ENCODE peak calls at places on chromosome 20, in ten cellular contexts. One of them, this sample, is unnamed.

GRCh38 chr20:24484081-24484450 is 14.6 kb downstream of the SYNDIG1 start:
- DNase-seq in GOT3: no peak
- DNase-seq in stomach: no peak
- DNase-seq in heart right ventricle: no peak
- DNase-seq in T1000: no peak
- DNase-seq in K562: no peak
- DNase-seq in stimulated activated naive CD4-positive, alpha-beta T cell treated with Interleukin-2 at 50 U/mL for 16 hours: no peak
- DNase-seq in CD4-positive, CD25-positive, alpha-beta regulatory T cell: no peak
- DNase-seq in activated CD4-positive, alpha-beta T cell treated with anti-CD3 and anti-CD28 coated beads, Interleukin-2, amount 50 U/mL, for 24 hours: no peak
- DNase-seq in activated T-helper 1 cell treated with Interleukin-2 at 50 U/mL for 16 hours: no peak
- DNase-seq in this sample: no peak

GRCh38 chr20:10412591-10413408 is 21.2 kb downstream of the MKKS start:
- DNase-seq in GOT3: no peak
- DNase-seq in stomach: no peak
- DNase-seq in heart right ventricle: no peak
- DNase-seq in T1000: no peak
- DNase-seq in K562: no peak
- DNase-seq in stimulated activated naive CD4-positive, alpha-beta T cell treated with Interleukin-2 at 50 U/mL for 16 hours: no peak
- DNase-seq in CD4-positive, CD25-positive, alpha-beta regulatory T cell: no peak
- DNase-seq in activated CD4-positive, alpha-beta T cell treated with anti-CD3 and anti-CD28 coated beads, Interleukin-2, amount 50 U/mL, for 24 hours: no peak
- DNase-seq in activated T-helper 1 cell treated with Interleukin-2 at 50 U/mL for 16 hours: no peak
- DNase-seq in this sample: no peak

GRCh38 chr20:7989379-7989778 is 30.2 kb downstream of the TMX4 start:
- DNase-seq in GOT3: no peak
- DNase-seq in stomach: no peak
- DNase-seq in heart right ventricle: no peak
- DNase-seq in T1000: no peak
- DNase-seq in K562: no peak
- DNase-seq in stimulated activated naive CD4-positive, alpha-beta T cell treated with Interleukin-2 at 50 U/mL for 16 hours: no peak
- DNase-seq in CD4-positive, CD25-positive, alpha-beta regulatory T cell: no peak
- DNase-seq in activated CD4-positive, alpha-beta T cell treated with anti-CD3 and anti-CD28 coated beads, Interleukin-2, amount 50 U/mL, for 24 hours: no peak
- DNase-seq in activated T-helper 1 cell treated with Interleukin-2 at 50 U/mL for 16 hours: no peak
- DNase-seq in this sample: no peak

GRCh38 chr20:20457392-20458126 is 89.7 kb downstream of the INSM1 start:
- DNase-seq in GOT3: no peak
- DNase-seq in stomach: no peak
- DNase-seq in heart right ventricle: no peak
- DNase-seq in T1000: peak; percentile 23
- DNase-seq in K562: no peak
- DNase-seq in stimulated activated naive CD4-positive, alpha-beta T cell treated with Interleukin-2 at 50 U/mL for 16 hours: no peak
- DNase-seq in CD4-positive, CD25-positive, alpha-beta regulatory T cell: no peak
- DNase-seq in activated CD4-positive, alpha-beta T cell treated with anti-CD3 and anti-CD28 coated beads, Interleukin-2, amount 50 U/mL, for 24 hours: no peak
- DNase-seq in activated T-helper 1 cell treated with Interleukin-2 at 50 U/mL for 16 hours: no peak
- DNase-seq in this sample: no peak

GRCh38 chr20:22333885-22334545 is 250.4 kb downstream of the FOXA2 start:
- DNase-seq in GOT3: no peak
- DNase-seq in stomach: peak; percentile 63
- DNase-seq in heart right ventricle: peak; percentile 19
- DNase-seq in T1000: no peak
- DNase-seq in K562: peak; percentile 71
- DNase-seq in stimulated activated naive CD4-positive, alpha-beta T cell treated with Interleukin-2 at 50 U/mL for 16 hours: no peak
- DNase-seq in CD4-positive, CD25-positive, alpha-beta regulatory T cell: peak; percentile 53
- DNase-seq in activated CD4-positive, alpha-beta T cell treated with anti-CD3 and anti-CD28 coated beads, Interleukin-2, amount 50 U/mL, for 24 hours: peak; percentile 2
- DNase-seq in activated T-helper 1 cell treated with Interleukin-2 at 50 U/mL for 16 hours: no peak
- DNase-seq in this sample: peak; percentile 57

GRCh38 chr20:10634683-10635411 is 39.0 kb downstream of the JAG1 start:
- DNase-seq in GOT3: no peak
- DNase-seq in stomach: no peak
- DNase-seq in heart right ventricle: no peak
- DNase-seq in T1000: peak; percentile 46
- DNase-seq in K562: no peak
- DNase-seq in stimulated activated naive CD4-positive, alpha-beta T cell treated with Interleukin-2 at 50 U/mL for 16 hours: no peak
- DNase-seq in CD4-positive, CD25-positive, alpha-beta regulatory T cell: no peak
- DNase-seq in activated CD4-positive, alpha-beta T cell treated with anti-CD3 and anti-CD28 coated beads, Interleukin-2, amount 50 U/mL, for 24 hours: no peak
- DNase-seq in activated T-helper 1 cell treated with Interleukin-2 at 50 U/mL for 16 hours: no peak
- DNase-seq in this sample: peak; percentile 64

GRCh38 chr20:47857142-47857993 is 72.1 kb upstream of the SULF2 start:
- DNase-seq in GOT3: no peak
- DNase-seq in stomach: no peak
- DNase-seq in heart right ventricle: peak; percentile 62
- DNase-seq in T1000: no peak
- DNase-seq in K562: no peak
- DNase-seq in stimulated activated naive CD4-positive, alpha-beta T cell treated with Interleukin-2 at 50 U/mL for 16 hours: no peak
- DNase-seq in CD4-positive, CD25-positive, alpha-beta regulatory T cell: no peak
- DNase-seq in activated CD4-positive, alpha-beta T cell treated with anti-CD3 and anti-CD28 coated beads, Interleukin-2, amount 50 U/mL, for 24 hours: no peak
- DNase-seq in activated T-helper 1 cell treated with Interleukin-2 at 50 U/mL for 16 hours: no peak
- DNase-seq in this sample: no peak

GRCh38 chr20:24423291-24423690 is 46.1 kb upstream of the SYNDIG1 start:
- DNase-seq in GOT3: no peak
- DNase-seq in stomach: no peak
- DNase-seq in heart right ventricle: no peak
- DNase-seq in T1000: no peak
- DNase-seq in K562: no peak
- DNase-seq in stimulated activated naive CD4-positive, alpha-beta T cell treated with Interleukin-2 at 50 U/mL for 16 hours: no peak
- DNase-seq in CD4-positive, CD25-positive, alpha-beta regulatory T cell: no peak
- DNase-seq in activated CD4-positive, alpha-beta T cell treated with anti-CD3 and anti-CD28 coated beads, Interleukin-2, amount 50 U/mL, for 24 hours: no peak
- DNase-seq in activated T-helper 1 cell treated with Interleukin-2 at 50 U/mL for 16 hours: no peak
- DNase-seq in this sample: no peak

GRCh38 chr20:62796699-62797491 is 622 bp downstream of the MRGBP start:
- DNase-seq in GOT3: no peak
- DNase-seq in stomach: no peak
- DNase-seq in heart right ventricle: no peak
- DNase-seq in T1000: no peak
- DNase-seq in K562: peak; percentile 85
- DNase-seq in stimulated activated naive CD4-positive, alpha-beta T cell treated with Interleukin-2 at 50 U/mL for 16 hours: no peak
- DNase-seq in CD4-positive, CD25-positive, alpha-beta regulatory T cell: no peak
- DNase-seq in activated CD4-positive, alpha-beta T cell treated with anti-CD3 and anti-CD28 coated beads, Interleukin-2, amount 50 U/mL, for 24 hours: no peak
- DNase-seq in activated T-helper 1 cell treated with Interleukin-2 at 50 U/mL for 16 hours: no peak
- DNase-seq in this sample: no peak

GRCh38 chr20:60210779-60211617 is 252.8 kb downstream of the CDH26 start:
- DNase-seq in GOT3: peak; percentile 29
- DNase-seq in stomach: peak; percentile 71
- DNase-seq in heart right ventricle: peak; percentile 57
- DNase-seq in T1000: peak; percentile 3
- DNase-seq in K562: peak; percentile 75
- DNase-seq in stimulated activated naive CD4-positive, alpha-beta T cell treated with Interleukin-2 at 50 U/mL for 16 hours: peak; percentile 23
- DNase-seq in CD4-positive, CD25-positive, alpha-beta regulatory T cell: peak; percentile 51
- DNase-seq in activated CD4-positive, alpha-beta T cell treated with anti-CD3 and anti-CD28 coated beads, Interleukin-2, amount 50 U/mL, for 24 hours: peak; percentile 29
- DNase-seq in activated T-helper 1 cell treated with Interleukin-2 at 50 U/mL for 16 hours: peak; percentile 5
- DNase-seq in this sample: peak; percentile 54

GRCh38 chr20:19129976-19130612 is 82.3 kb upstream of the SLC24A3 start:
- DNase-seq in GOT3: no peak
- DNase-seq in stomach: peak; percentile 68
- DNase-seq in heart right ventricle: no peak
- DNase-seq in T1000: no peak
- DNase-seq in K562: no peak
- DNase-seq in stimulated activated naive CD4-positive, alpha-beta T cell treated with Interleukin-2 at 50 U/mL for 16 hours: no peak
- DNase-seq in CD4-positive, CD25-positive, alpha-beta regulatory T cell: no peak
- DNase-seq in activated CD4-positive, alpha-beta T cell treated with anti-CD3 and anti-CD28 coated beads, Interleukin-2, amount 50 U/mL, for 24 hours: no peak
- DNase-seq in activated T-helper 1 cell treated with Interleukin-2 at 50 U/mL for 16 hours: no peak
- DNase-seq in this sample: no peak

GRCh38 chr20:46993465-46994095 is 98.9 kb downstream of the EYA2 start:
- DNase-seq in GOT3: no peak
- DNase-seq in stomach: no peak
- DNase-seq in heart right ventricle: no peak
- DNase-seq in T1000: no peak
- DNase-seq in K562: no peak
- DNase-seq in stimulated activated naive CD4-positive, alpha-beta T cell treated with Interleukin-2 at 50 U/mL for 16 hours: no peak
- DNase-seq in CD4-positive, CD25-positive, alpha-beta regulatory T cell: no peak
- DNase-seq in activated CD4-positive, alpha-beta T cell treated with anti-CD3 and anti-CD28 coated beads, Interleukin-2, amount 50 U/mL, for 24 hours: no peak
- DNase-seq in activated T-helper 1 cell treated with Interleukin-2 at 50 U/mL for 16 hours: no peak
- DNase-seq in this sample: no peak

GRCh38 chr20:34706912-34707784 is 3.0 kb downstream of the TP53INP2 start:
- DNase-seq in GOT3: no peak
- DNase-seq in stomach: no peak
- DNase-seq in heart right ventricle: no peak
- DNase-seq in T1000: no peak
- DNase-seq in K562: no peak
- DNase-seq in stimulated activated naive CD4-positive, alpha-beta T cell treated with Interleukin-2 at 50 U/mL for 16 hours: no peak
- DNase-seq in CD4-positive, CD25-positive, alpha-beta regulatory T cell: no peak
- DNase-seq in activated CD4-positive, alpha-beta T cell treated with anti-CD3 and anti-CD28 coated beads, Interleukin-2, amount 50 U/mL, for 24 hours: no peak
- DNase-seq in activated T-helper 1 cell treated with Interleukin-2 at 50 U/mL for 16 hours: no peak
- DNase-seq in this sample: no peak

GRCh38 chr20:63252157-63252780 is 2.0 kb downstream of the NKAIN4 start:
- DNase-seq in GOT3: no peak
- DNase-seq in stomach: no peak
- DNase-seq in heart right ventricle: no peak
- DNase-seq in T1000: no peak
- DNase-seq in K562: no peak
- DNase-seq in stimulated activated naive CD4-positive, alpha-beta T cell treated with Interleukin-2 at 50 U/mL for 16 hours: no peak
- DNase-seq in CD4-positive, CD25-positive, alpha-beta regulatory T cell: no peak
- DNase-seq in activated CD4-positive, alpha-beta T cell treated with anti-CD3 and anti-CD28 coated beads, Interleukin-2, amount 50 U/mL, for 24 hours: no peak
- DNase-seq in activated T-helper 1 cell treated with Interleukin-2 at 50 U/mL for 16 hours: no peak
- DNase-seq in this sample: no peak

GRCh38 chr20:4797275-4797674 is 75.6 kb downstream of the PRND start:
- DNase-seq in GOT3: no peak
- DNase-seq in stomach: no peak
- DNase-seq in heart right ventricle: no peak
- DNase-seq in T1000: no peak
- DNase-seq in K562: no peak
- DNase-seq in stimulated activated naive CD4-positive, alpha-beta T cell treated with Interleukin-2 at 50 U/mL for 16 hours: no peak
- DNase-seq in CD4-positive, CD25-positive, alpha-beta regulatory T cell: no peak
- DNase-seq in activated CD4-positive, alpha-beta T cell treated with anti-CD3 and anti-CD28 coated beads, Interleukin-2, amount 50 U/mL, for 24 hours: no peak
- DNase-seq in activated T-helper 1 cell treated with Interleukin-2 at 50 U/mL for 16 hours: no peak
- DNase-seq in this sample: no peak

GRCh38 chr20:47330933-47331708 is 25.4 kb downstream of the ZMYND8 start:
- DNase-seq in GOT3: peak; percentile 23
- DNase-seq in stomach: no peak
- DNase-seq in heart right ventricle: no peak
- DNase-seq in T1000: peak; percentile 50
- DNase-seq in K562: peak; percentile 79
- DNase-seq in stimulated activated naive CD4-positive, alpha-beta T cell treated with Interleukin-2 at 50 U/mL for 16 hours: no peak
- DNase-seq in CD4-positive, CD25-positive, alpha-beta regulatory T cell: no peak
- DNase-seq in activated CD4-positive, alpha-beta T cell treated with anti-CD3 and anti-CD28 coated beads, Interleukin-2, amount 50 U/mL, for 24 hours: no peak
- DNase-seq in activated T-helper 1 cell treated with Interleukin-2 at 50 U/mL for 16 hours: no peak
- DNase-seq in this sample: peak; percentile 75

GRCh38 chr20:26276811-26277210 is 580.2 kb upstream of the ZNF337 start:
- DNase-seq in GOT3: no peak
- DNase-seq in stomach: no peak
- DNase-seq in heart right ventricle: no peak
- DNase-seq in T1000: no peak
- DNase-seq in K562: no peak
- DNase-seq in stimulated activated naive CD4-positive, alpha-beta T cell treated with Interleukin-2 at 50 U/mL for 16 hours: no peak
- DNase-seq in CD4-positive, CD25-positive, alpha-beta regulatory T cell: no peak
- DNase-seq in activated CD4-positive, alpha-beta T cell treated with anti-CD3 and anti-CD28 coated beads, Interleukin-2, amount 50 U/mL, for 24 hours: no peak
- DNase-seq in activated T-helper 1 cell treated with Interleukin-2 at 50 U/mL for 16 hours: no peak
- DNase-seq in this sample: no peak

GRCh38 chr20:21826946-21827345 is 121.5 kb downstream of the PAX1 start:
- DNase-seq in GOT3: no peak
- DNase-seq in stomach: no peak
- DNase-seq in heart right ventricle: no peak
- DNase-seq in T1000: no peak
- DNase-seq in K562: no peak
- DNase-seq in stimulated activated naive CD4-positive, alpha-beta T cell treated with Interleukin-2 at 50 U/mL for 16 hours: no peak
- DNase-seq in CD4-positive, CD25-positive, alpha-beta regulatory T cell: no peak
- DNase-seq in activated CD4-positive, alpha-beta T cell treated with anti-CD3 and anti-CD28 coated beads, Interleukin-2, amount 50 U/mL, for 24 hours: no peak
- DNase-seq in activated T-helper 1 cell treated with Interleukin-2 at 50 U/mL for 16 hours: no peak
- DNase-seq in this sample: no peak

GRCh38 chr20:7859371-7859802 is 80.9 kb downstream of the HAO1 start:
- DNase-seq in GOT3: no peak
- DNase-seq in stomach: no peak
- DNase-seq in heart right ventricle: peak; percentile 46
- DNase-seq in T1000: no peak
- DNase-seq in K562: no peak
- DNase-seq in stimulated activated naive CD4-positive, alpha-beta T cell treated with Interleukin-2 at 50 U/mL for 16 hours: no peak
- DNase-seq in CD4-positive, CD25-positive, alpha-beta regulatory T cell: peak; percentile 0
- DNase-seq in activated CD4-positive, alpha-beta T cell treated with anti-CD3 and anti-CD28 coated beads, Interleukin-2, amount 50 U/mL, for 24 hours: no peak
- DNase-seq in activated T-helper 1 cell treated with Interleukin-2 at 50 U/mL for 16 hours: no peak
- DNase-seq in this sample: peak; percentile 38

GRCh38 chr20:46810442-46811327 is 84.0 kb upstream of the EYA2 start:
- DNase-seq in GOT3: no peak
- DNase-seq in stomach: no peak
- DNase-seq in heart right ventricle: no peak
- DNase-seq in T1000: no peak
- DNase-seq in K562: no peak
- DNase-seq in stimulated activated naive CD4-positive, alpha-beta T cell treated with Interleukin-2 at 50 U/mL for 16 hours: no peak
- DNase-seq in CD4-positive, CD25-positive, alpha-beta regulatory T cell: no peak
- DNase-seq in activated CD4-positive, alpha-beta T cell treated with anti-CD3 and anti-CD28 coated beads, Interleukin-2, amount 50 U/mL, for 24 hours: no peak
- DNase-seq in activated T-helper 1 cell treated with Interleukin-2 at 50 U/mL for 16 hours: no peak
- DNase-seq in this sample: no peak

GRCh38 chr20:15930324-15931305 is 642.6 kb downstream of the KIF16B start:
- DNase-seq in GOT3: no peak
- DNase-seq in stomach: no peak
- DNase-seq in heart right ventricle: no peak
- DNase-seq in T1000: no peak
- DNase-seq in K562: no peak
- DNase-seq in stimulated activated naive CD4-positive, alpha-beta T cell treated with Interleukin-2 at 50 U/mL for 16 hours: no peak
- DNase-seq in CD4-positive, CD25-positive, alpha-beta regulatory T cell: no peak
- DNase-seq in activated CD4-positive, alpha-beta T cell treated with anti-CD3 and anti-CD28 coated beads, Interleukin-2, amount 50 U/mL, for 24 hours: no peak
- DNase-seq in activated T-helper 1 cell treated with Interleukin-2 at 50 U/mL for 16 hours: no peak
- DNase-seq in this sample: no peak

GRCh38 chr20:50670126-50670862 is 21.0 kb downstream of the RIPOR3 start:
- DNase-seq in GOT3: no peak
- DNase-seq in stomach: peak; percentile 72
- DNase-seq in heart right ventricle: no peak
- DNase-seq in T1000: no peak
- DNase-seq in K562: no peak
- DNase-seq in stimulated activated naive CD4-positive, alpha-beta T cell treated with Interleukin-2 at 50 U/mL for 16 hours: no peak
- DNase-seq in CD4-positive, CD25-positive, alpha-beta regulatory T cell: no peak
- DNase-seq in activated CD4-positive, alpha-beta T cell treated with anti-CD3 and anti-CD28 coated beads, Interleukin-2, amount 50 U/mL, for 24 hours: no peak
- DNase-seq in activated T-helper 1 cell treated with Interleukin-2 at 50 U/mL for 16 hours: no peak
- DNase-seq in this sample: no peak

GRCh38 chr20:6468751-6469150 is 298.7 kb upstream of the BMP2 start:
- DNase-seq in GOT3: no peak
- DNase-seq in stomach: no peak
- DNase-seq in heart right ventricle: no peak
- DNase-seq in T1000: no peak
- DNase-seq in K562: no peak
- DNase-seq in stimulated activated naive CD4-positive, alpha-beta T cell treated with Interleukin-2 at 50 U/mL for 16 hours: no peak
- DNase-seq in CD4-positive, CD25-positive, alpha-beta regulatory T cell: no peak
- DNase-seq in activated CD4-positive, alpha-beta T cell treated with anti-CD3 and anti-CD28 coated beads, Interleukin-2, amount 50 U/mL, for 24 hours: no peak
- DNase-seq in activated T-helper 1 cell treated with Interleukin-2 at 50 U/mL for 16 hours: no peak
- DNase-seq in this sample: no peak

This sample was measured in SJSA1.